ENCODE peak calls at places on chromosomes 5 and 9, in four cellular contexts. One of them, this sample, is unnamed.

GRCh38 chr9:5667391-5667790 is 38.5 kb downstream of the RIC1 start:
- DNase-seq in neural progenitor cell: no peak
- DNase-seq in keratinocyte: no peak
- DNase-seq in K562: no peak
- DNase-seq in this sample: no peak

GRCh38 chr9:89888677-89889076 is 283.9 kb downstream of the GADD45G start:
- DNase-seq in K562: no peak
- DNase-seq in keratinocyte: no peak
- DNase-seq in neural progenitor cell: no peak
- DNase-seq in this sample: no peak

GRCh38 chr5:72954389-72954788 is 1.5 kb upstream of the FCHO2 start:
- DNase-seq in keratinocyte: no peak
- DNase-seq in neural progenitor cell: no peak
- DNase-seq in K562: peak; percentile 36
- DNase-seq in this sample: no peak

GRCh38 chr5:175894251-175894650 is 22.9 kb downstream of the CPLX2 start:
- DNase-seq in keratinocyte: no peak
- DNase-seq in neural progenitor cell: no peak
- DNase-seq in K562: no peak
- DNase-seq in this sample: no peak

GRCh38 chr9:127999461-127999860 is 18.7 kb upstream of the EEIG1 start:
- DNase-seq in K562: no peak
- DNase-seq in keratinocyte: no peak
- DNase-seq in neural progenitor cell: no peak
- DNase-seq in this sample: no peak

GRCh38 chr9:93011114-93011513 is 47.4 kb upstream of the SUSD3 start:
- DNase-seq in keratinocyte: no peak
- DNase-seq in neural progenitor cell: no peak
- DNase-seq in K562: no peak
- DNase-seq in this sample: no peak

GRCh38 chr5:111954516-111955337 is 197.7 kb upstream of the NREP start:
- DNase-seq in keratinocyte: no peak
- DNase-seq in K562: no peak
- DNase-seq in neural progenitor cell: no peak
- DNase-seq in this sample: no peak

GRCh38 chr5:173660481-173661280 is 44.2 kb upstream of the BOD1 start:
- DNase-seq in K562: no peak
- DNase-seq in neural progenitor cell: no peak
- DNase-seq in keratinocyte: no peak
- DNase-seq in this sample: no peak

GRCh38 chr5:126686451-126687126 is 85.8 kb downstream of the PHAX start:
- DNase-seq in keratinocyte: no peak
- DNase-seq in neural progenitor cell: no peak
- DNase-seq in K562: peak; percentile 63
- DNase-seq in this sample: no peak

GRCh38 chr9:5593904-5594303 is 35.0 kb upstream of the RIC1 start:
- DNase-seq in keratinocyte: no peak
- DNase-seq in neural progenitor cell: no peak
- DNase-seq in K562: no peak
- DNase-seq in this sample: no peak

GRCh38 chr9:1939926-1940368 is 75.2 kb upstream of the SMARCA2 start:
- DNase-seq in neural progenitor cell: peak; percentile 69
- DNase-seq in keratinocyte: no peak
- DNase-seq in K562: peak; percentile 26
- DNase-seq in this sample: no peak

GRCh38 chr9:128702949-128703615 is 779 bp downstream of the PKN3 start:
- DNase-seq in K562: peak; percentile 68
- DNase-seq in keratinocyte: no peak
- DNase-seq in neural progenitor cell: peak; percentile 82
- DNase-seq in this sample: no peak

GRCh38 chr9:76644171-76644570 is 120.1 kb upstream of the PCA3 start:
- DNase-seq in neural progenitor cell: no peak
- DNase-seq in K562: no peak
- DNase-seq in keratinocyte: no peak
- DNase-seq in this sample: no peak

GRCh38 chr5:141208478-141208877 is at the start of gene PCDHB12:
- DNase-seq in keratinocyte: no peak
- DNase-seq in K562: peak; percentile 7
- DNase-seq in neural progenitor cell: peak; percentile 22
- DNase-seq in this sample: no peak

GRCh38 chr5:173501922-173502321 is 114.5 kb downstream of the BOD1 start:
- DNase-seq in neural progenitor cell: no peak
- DNase-seq in keratinocyte: no peak
- DNase-seq in K562: no peak
- DNase-seq in this sample: no peak

GRCh38 chr9:8332296-8332695 is 532.7 kb upstream of the DMAC1 start:
- DNase-seq in keratinocyte: no peak
- DNase-seq in neural progenitor cell: no peak
- DNase-seq in K562: no peak
- DNase-seq in this sample: no peak

GRCh38 chr5:106113922-106114321 is 1556.8 kb downstream of the EFNA5 start:
- DNase-seq in keratinocyte: no peak
- DNase-seq in neural progenitor cell: no peak
- DNase-seq in K562: no peak
- DNase-seq in this sample: no peak

DNA sequence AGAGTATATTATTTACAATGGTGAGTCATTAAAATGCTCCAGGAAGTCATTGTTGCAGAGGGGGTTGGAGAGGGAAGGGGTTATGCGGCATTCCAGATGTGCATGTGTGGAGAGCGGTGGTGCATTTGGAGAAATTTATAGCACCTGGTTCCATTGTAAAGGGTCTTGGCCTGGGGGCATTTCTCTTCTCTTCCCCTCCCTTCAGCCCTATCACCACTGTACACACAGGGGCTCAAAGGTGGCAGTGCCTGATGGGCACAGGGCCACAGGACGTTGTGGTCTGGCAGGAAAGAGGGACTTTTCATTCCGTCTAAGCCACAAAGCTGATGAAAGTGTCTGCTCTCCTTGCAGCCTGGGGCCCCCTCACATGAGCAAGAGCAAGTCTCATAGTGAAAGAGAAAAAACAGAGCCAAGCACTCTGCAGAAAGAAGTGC is 442.4 kb upstream of the ZNF462 start:
- DNase-seq in keratinocyte: peak; percentile 9
- DNase-seq in neural progenitor cell: no peak
- DNase-seq in K562: no peak
- DNase-seq in this sample: peak; percentile 78
- H2AFZ ChIP-seq in keratinocyte: no peak overlapping the region
- H2AFZ ChIP-seq in neural progenitor cell: no peak overlapping the region
- H2AFZ ChIP-seq in K562: no peak overlapping the region
- H2AFZ ChIP-seq in this sample: no peak overlapping the region

GRCh38 chr9:72491242-72491641 is 30.2 kb upstream of the TMC1 start:
- DNase-seq in neural progenitor cell: no peak
- DNase-seq in keratinocyte: no peak
- DNase-seq in K562: no peak
- DNase-seq in this sample: no peak
- TF ChIP-seq CTCF in neural progenitor cell: no peak
- TF ChIP-seq CTCF in keratinocyte: no peak
- TF ChIP-seq CTCF in K562: no peak
- TF ChIP-seq CTCF in this sample: no peak

DNA sequence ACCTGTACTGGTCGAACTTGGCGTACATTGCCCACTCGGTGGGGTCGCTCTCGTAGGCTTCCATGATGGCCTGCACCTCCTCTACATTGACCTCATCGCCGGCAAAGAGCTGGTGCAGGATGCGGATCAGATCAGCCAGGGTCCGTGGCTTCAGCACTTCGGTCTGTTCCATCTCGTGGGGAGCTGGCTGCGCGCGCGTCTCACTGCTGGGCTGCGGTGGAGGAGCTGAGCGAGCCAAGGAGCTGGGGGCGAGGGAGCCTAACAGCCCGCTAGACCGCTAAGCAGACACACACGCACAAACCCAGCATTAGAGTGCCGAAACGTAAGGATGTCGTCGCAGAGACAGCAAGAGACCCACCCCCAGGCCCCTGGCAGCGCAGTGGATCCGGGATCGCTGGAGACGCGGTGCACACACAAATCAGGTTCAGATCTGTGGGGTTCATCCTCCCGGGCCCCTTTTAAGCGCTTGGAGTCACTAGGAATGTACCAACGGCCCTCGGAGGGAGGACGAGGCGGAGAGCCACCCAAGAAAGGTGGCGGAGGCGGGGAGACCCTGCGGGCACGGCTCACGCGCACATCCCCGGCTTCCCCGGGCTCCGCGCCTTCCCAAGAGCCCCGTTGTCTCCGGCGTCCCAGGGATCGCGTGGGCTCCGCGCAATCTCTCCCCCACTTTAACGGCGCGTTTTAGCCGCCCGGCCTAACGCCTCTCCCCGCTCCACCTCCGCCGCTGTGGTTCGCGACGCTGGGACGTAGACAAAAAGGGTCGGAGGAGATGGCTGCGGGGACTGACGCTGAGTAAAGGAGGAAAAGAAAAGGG is at the start of gene CDO1:
- DNase-seq in K562: no peak
- DNase-seq in neural progenitor cell: peak; percentile 80
- DNase-seq in keratinocyte: no peak
- DNase-seq in this sample: no peak
- H3K27ac ChIP-seq in K562: no peak within 1 kb of the TSS
- H3K27ac ChIP-seq in neural progenitor cell: peak within 1 kb of the TSS; percentile 24
- H3K27ac ChIP-seq in keratinocyte: no peak within 1 kb of the TSS
- H3K27ac ChIP-seq in this sample: no peak within 1 kb of the TSS

GRCh38 chr5:52838306-52839015 is 50.7 kb downstream of the ITGA1 start:
- DNase-seq in keratinocyte: no peak
- DNase-seq in neural progenitor cell: no peak
- DNase-seq in K562: no peak
- DNase-seq in this sample: no peak

GRCh38 chr5:52839285-52839684 is 51.6 kb downstream of the ITGA1 start:
- DNase-seq in neural progenitor cell: no peak
- DNase-seq in K562: no peak
- DNase-seq in keratinocyte: no peak
- DNase-seq in this sample: no peak

GRCh38 chr5:52837591-52838001 is 49.9 kb downstream of the ITGA1 start:
- DNase-seq in K562: no peak
- DNase-seq in keratinocyte: no peak
- DNase-seq in neural progenitor cell: no peak
- DNase-seq in this sample: no peak

GRCh38 chr5:52834320-52834719 is 46.6 kb downstream of the ITGA1 start:
- DNase-seq in keratinocyte: no peak
- DNase-seq in neural progenitor cell: no peak
- DNase-seq in K562: no peak
- DNase-seq in this sample: no peak

DNA sequence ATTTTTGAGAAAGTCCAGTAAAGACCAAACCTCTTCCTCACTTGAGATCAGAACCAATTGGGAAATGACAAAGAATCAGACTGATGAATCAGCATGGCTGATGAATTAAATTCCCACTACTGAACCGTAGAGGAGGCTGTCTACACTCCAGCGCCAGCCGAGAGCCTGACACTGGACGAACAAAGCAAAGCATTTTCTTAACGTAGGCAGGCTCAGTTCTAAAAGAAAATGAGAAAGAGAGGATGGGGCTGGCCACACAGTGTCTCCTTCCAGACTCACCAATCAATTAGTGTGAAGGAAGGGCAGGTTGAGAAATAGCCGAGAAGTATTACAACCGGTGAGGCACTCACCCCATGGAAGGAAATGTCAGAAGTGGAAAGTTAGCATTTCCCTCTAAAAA is 49.4 kb downstream of the ITGA1 start:
- DNase-seq in neural progenitor cell: peak; percentile 42
- DNase-seq in K562: no peak
- DNase-seq in keratinocyte: no peak
- DNase-seq in this sample: no peak
- H2AFZ ChIP-seq in neural progenitor cell: no peak overlapping the region
- H2AFZ ChIP-seq in K562: peak overlapping the region; percentile 26
- H2AFZ ChIP-seq in keratinocyte: no peak overlapping the region
- H2AFZ ChIP-seq in this sample: no peak overlapping the region

GRCh38 chr9:136942881-136943230 is 1.7 kb downstream of the FBXW5 start:
- DNase-seq in neural progenitor cell: no peak
- DNase-seq in keratinocyte: no peak
- DNase-seq in K562: no peak
- DNase-seq in this sample: no peak

GRCh38 chr9:136944519-136945332 is at the start of the genes C8G and FBXW5:
- DNase-seq in K562: peak; percentile 99
- DNase-seq in neural progenitor cell: peak; percentile 99
- DNase-seq in keratinocyte: peak; percentile 36
- DNase-seq in this sample: peak; percentile 75

GRCh38 chr9:136944094-136944518 is 432 bp downstream of the FBXW5 start:
- DNase-seq in neural progenitor cell: no peak
- DNase-seq in keratinocyte: no peak
- DNase-seq in K562: peak; percentile 71
- DNase-seq in this sample: no peak

GRCh38 chr9:136942112-136942880 is 2.2 kb downstream of the FBXW5 start:
- DNase-seq in neural progenitor cell: no peak
- DNase-seq in K562: no peak
- DNase-seq in keratinocyte: no peak
- DNase-seq in this sample: no peak

DNA sequence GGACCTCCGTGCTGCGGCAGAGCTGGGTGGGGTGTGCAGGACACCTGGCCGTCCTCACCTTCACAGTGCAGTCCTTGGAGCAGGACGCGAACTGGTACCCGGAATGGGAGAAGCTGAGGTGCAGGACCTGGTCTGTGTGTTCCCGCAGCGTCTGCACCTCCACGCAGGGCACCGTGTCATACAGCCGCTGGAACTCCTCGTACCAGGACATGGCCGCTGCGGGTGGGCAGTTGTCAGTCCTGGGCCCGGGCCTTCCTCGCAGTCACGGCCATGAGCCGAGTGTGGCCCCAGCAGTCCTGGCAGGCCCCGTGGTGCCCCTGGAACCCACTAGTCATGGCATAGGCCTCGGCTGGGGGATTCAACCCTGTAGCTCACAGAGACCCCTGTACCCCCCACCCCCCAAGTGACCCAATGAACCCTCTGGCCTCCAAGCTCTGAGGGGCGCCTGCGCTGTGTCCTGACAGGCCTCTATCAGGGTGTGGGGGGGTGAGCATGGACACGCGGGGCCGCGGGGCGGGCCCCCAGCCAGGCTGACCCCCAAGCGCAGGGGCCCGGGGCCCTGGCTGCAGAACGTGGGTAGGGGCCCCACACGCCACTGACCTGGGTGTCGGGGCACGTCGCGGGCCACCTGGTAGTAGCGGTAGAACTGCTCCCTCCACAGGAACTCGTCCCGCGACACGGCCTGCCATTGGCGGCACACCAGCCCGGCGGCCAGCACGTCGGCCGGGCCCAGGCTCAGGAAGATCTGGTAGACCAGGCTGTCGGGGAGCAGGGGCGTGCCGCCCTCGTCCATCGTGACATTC is 1.0 kb downstream of the FBXW5 start:
- DNase-seq in neural progenitor cell: peak; percentile 67
- DNase-seq in keratinocyte: no peak
- DNase-seq in K562: peak; percentile 55
- DNase-seq in this sample: no peak
- TF ChIP-seq CTCF in neural progenitor cell: no peak
- TF ChIP-seq CTCF in keratinocyte: no peak
- TF ChIP-seq CTCF in K562: no peak
- TF ChIP-seq CTCF in this sample: no peak

DNA sequence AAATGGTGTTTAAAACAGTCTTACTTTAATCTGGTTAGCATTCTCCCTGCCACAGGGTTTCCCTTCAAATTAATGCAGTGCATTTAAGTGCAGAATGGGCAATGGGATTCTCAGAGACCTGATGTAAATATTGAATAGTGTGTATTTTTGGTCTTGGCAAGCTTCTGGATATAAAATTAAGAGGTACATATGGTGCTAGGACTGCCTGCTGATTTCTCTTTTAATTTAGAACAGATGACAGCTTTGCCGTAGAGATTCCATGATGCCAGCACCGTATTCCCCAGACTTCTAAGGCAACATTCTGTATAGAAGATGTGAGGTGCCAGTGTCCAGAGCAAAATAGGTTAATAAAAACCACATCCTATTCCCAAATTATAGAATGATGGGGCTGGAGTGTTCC is 1.9 kb downstream of the MTAP start:
- DNase-seq in K562: no peak
- DNase-seq in neural progenitor cell: no peak
- DNase-seq in keratinocyte: no peak
- DNase-seq in this sample: no peak
- H3K27ac ChIP-seq in K562: no peak overlapping the region
- H3K27ac ChIP-seq in neural progenitor cell: no peak overlapping the region
- H3K27ac ChIP-seq in keratinocyte: no peak overlapping the region
- H3K27ac ChIP-seq in this sample: no peak overlapping the region

GRCh38 chr9:130213898-130214761 is 41.9 kb downstream of the NCS1 start:
- DNase-seq in keratinocyte: no peak
- DNase-seq in K562: peak; percentile 73
- DNase-seq in neural progenitor cell: peak; percentile 77
- DNase-seq in this sample: no peak
- H2AFZ ChIP-seq in keratinocyte: no peak overlapping the region
- H2AFZ ChIP-seq in K562: peak overlapping the region; percentile 44
- H2AFZ ChIP-seq in neural progenitor cell: no peak overlapping the region
- H2AFZ ChIP-seq in this sample: no peak overlapping the region